ENCODE peak calls at places on chromosomes 16 and 17, in nine cellular contexts. B, K, N, J, W, S, T, E and D are unnamed samples.

GRCh38 chr16:84502581-84502980 is 1.9 kb downstream of the MEAK7 start:
- DNase-seq in B (no peak), K (no peak), N (no peak), J (no peak), W (no peak), S (no peak), T (no peak), E (no peak), D (no peak)

GRCh38 chr17:42281571-42282096 is 5.4 kb upstream of the STAT5B start:
- DNase-seq in B (peak), K (no peak), N (no peak), J (no peak), W (peak), S (no peak), T (no peak), E (no peak), D (peak)

GRCh38 chr16:53932975-53933374 is 229.0 kb downstream of the FTO start:
- DNase-seq in B (no peak), K (no peak), N (no peak), J (no peak), W (no peak), S (no peak), T (no peak), E (no peak), D (no peak)

GRCh38 chr16:11742041-11742535 is 569 bp downstream of the TXNDC11 start:
- DNase-seq in B (peak), K (no peak), N (peak), J (no peak), W (peak), S (no peak), T (no peak), E (no peak), D (no peak)

GRCh38 chr17:80034977-80035686 is 540 bp downstream of the TBC1D16 start:
- DNase-seq in B (peak), K (no peak), N (no peak), J (peak), W (no peak), S (no peak), T (no peak), E (no peak), D (no peak)

GRCh38 chr17:67671492-67671891 is 46.2 kb upstream of the NOL11 start:
- DNase-seq in B (no peak), K (no peak), N (no peak), J (no peak), W (peak), S (no peak), T (no peak), E (no peak), D (peak)

GRCh38 chr17:17783121-17783824 is 53.5 kb downstream of the SREBF1 start:
- DNase-seq in B (peak), K (no peak), N (peak), J (no peak), W (peak), S (no peak), T (no peak), E (peak), D (no peak)

GRCh38 chr16:82769845-82770244 is 143.1 kb downstream of the CDH13 start:
- DNase-seq in B (no peak), K (no peak), N (no peak), J (no peak), W (no peak), S (no peak), T (no peak), E (no peak), D (no peak)

GRCh38 chr17:8164815-8165131 is 2.0 kb upstream of the VAMP2 start:
- DNase-seq in B (no peak), K (no peak), N (no peak), J (no peak), W (no peak), S (no peak), T (no peak), E (no peak), D (no peak)